ENCODE peak calls at places on chromosomes 7 and 10, in four cellular contexts. One of them, this sample, is unnamed.

GRCh38 chr7:7816084-7816483 is 97.7 kb upstream of the RPA3 start:
- DNase-seq in renal cortical epithelial cell: no peak
- DNase-seq in fibroblast of gingiva: no peak
- DNase-seq in activated CD8-positive, alpha-beta T cell treated with anti-CD3 and anti-CD28 coated beads for 36 hours: no peak
- DNase-seq in this sample: no peak

GRCh38 chr10:9786576-9786975 is 1231.1 kb upstream of the CELF2 start:
- DNase-seq in activated CD8-positive, alpha-beta T cell treated with anti-CD3 and anti-CD28 coated beads for 36 hours: no peak
- DNase-seq in renal cortical epithelial cell: peak; percentile 38
- DNase-seq in fibroblast of gingiva: no peak
- DNase-seq in this sample: no peak

GRCh38 chr7:1288390-1288995 is 55.8 kb downstream of the UNCX start:
- DNase-seq in renal cortical epithelial cell: no peak
- DNase-seq in activated CD8-positive, alpha-beta T cell treated with anti-CD3 and anti-CD28 coated beads for 36 hours: no peak
- DNase-seq in fibroblast of gingiva: no peak
- DNase-seq in this sample: no peak

GRCh38 chr7:95322874-95323273 is 1.5 kb downstream of the PON1 start:
- DNase-seq in renal cortical epithelial cell: no peak
- DNase-seq in activated CD8-positive, alpha-beta T cell treated with anti-CD3 and anti-CD28 coated beads for 36 hours: no peak
- DNase-seq in fibroblast of gingiva: no peak
- DNase-seq in this sample: no peak

GRCh38 chr10:52216852-52217251 is 97.2 kb upstream of the DKK1 start:
- DNase-seq in renal cortical epithelial cell: peak; percentile 97
- DNase-seq in fibroblast of gingiva: peak; percentile 44
- DNase-seq in activated CD8-positive, alpha-beta T cell treated with anti-CD3 and anti-CD28 coated beads for 36 hours: no peak
- DNase-seq in this sample: no peak

GRCh38 chr7:10022957-10023356 is 950.7 kb upstream of the PHF14 start:
- DNase-seq in renal cortical epithelial cell: peak; percentile 1
- DNase-seq in fibroblast of gingiva: no peak
- DNase-seq in activated CD8-positive, alpha-beta T cell treated with anti-CD3 and anti-CD28 coated beads for 36 hours: no peak
- DNase-seq in this sample: no peak

GRCh38 chr10:88080213-88080612 is 216.8 kb downstream of the PTEN start:
- DNase-seq in activated CD8-positive, alpha-beta T cell treated with anti-CD3 and anti-CD28 coated beads for 36 hours: no peak
- DNase-seq in renal cortical epithelial cell: peak; percentile 98
- DNase-seq in fibroblast of gingiva: peak; percentile 48
- DNase-seq in this sample: no peak

GRCh38 chr7:23662124-23662982 is 17.6 kb upstream of the FAM221A start:
- DNase-seq in renal cortical epithelial cell: no peak
- DNase-seq in activated CD8-positive, alpha-beta T cell treated with anti-CD3 and anti-CD28 coated beads for 36 hours: no peak
- DNase-seq in fibroblast of gingiva: no peak
- DNase-seq in this sample: no peak

GRCh38 chr7:65250697-65251395 is 122.8 kb upstream of the ZNF92 start:
- DNase-seq in renal cortical epithelial cell: no peak
- DNase-seq in activated CD8-positive, alpha-beta T cell treated with anti-CD3 and anti-CD28 coated beads for 36 hours: no peak
- DNase-seq in fibroblast of gingiva: no peak
- DNase-seq in this sample: no peak

GRCh38 chr10:12605580-12606405 is 256.4 kb downstream of the CAMK1D start:
- DNase-seq in fibroblast of gingiva: peak; percentile 91
- DNase-seq in renal cortical epithelial cell: peak; percentile 77
- DNase-seq in activated CD8-positive, alpha-beta T cell treated with anti-CD3 and anti-CD28 coated beads for 36 hours: peak; percentile 71
- DNase-seq in this sample: peak; percentile 24

GRCh38 chr7:12572941-12573340 is 2.4 kb downstream of the SCIN start:
- DNase-seq in fibroblast of gingiva: no peak
- DNase-seq in activated CD8-positive, alpha-beta T cell treated with anti-CD3 and anti-CD28 coated beads for 36 hours: no peak
- DNase-seq in renal cortical epithelial cell: peak; percentile 44
- DNase-seq in this sample: no peak

GRCh38 chr10:87850742-87851205 is 12.6 kb downstream of the KLLN start:
- DNase-seq in renal cortical epithelial cell: peak; percentile 63
- DNase-seq in fibroblast of gingiva: peak; percentile 57
- DNase-seq in activated CD8-positive, alpha-beta T cell treated with anti-CD3 and anti-CD28 coated beads for 36 hours: peak; percentile 69
- DNase-seq in this sample: peak; percentile 43

GRCh38 chr10:71448146-71448545 is 51.4 kb downstream of the CDH23 start:
- DNase-seq in fibroblast of gingiva: no peak
- DNase-seq in renal cortical epithelial cell: no peak
- DNase-seq in activated CD8-positive, alpha-beta T cell treated with anti-CD3 and anti-CD28 coated beads for 36 hours: no peak
- DNase-seq in this sample: no peak

GRCh38 chr7:123649956-123650355 is 5.7 kb upstream of the LMOD2 start:
- DNase-seq in activated CD8-positive, alpha-beta T cell treated with anti-CD3 and anti-CD28 coated beads for 36 hours: no peak
- DNase-seq in fibroblast of gingiva: no peak
- DNase-seq in renal cortical epithelial cell: no peak
- DNase-seq in this sample: no peak